ENCODE peak calls at places on chromosomes 12 and 14, in seven cellular contexts. K is spleen, N is testis, T is transverse colon, Q is GM12891, S is HCT116, H is A549. J is an unnamed sample.

GRCh38 chr12:124506145-124506831 is 61.1 kb downstream of the NCOR2 start:
- DNase-seq in S (no peak), H (no peak), K (peak; percentile 90), N (peak; percentile 90), T (peak; percentile 77), Q (no peak), J (peak; percentile 86)

GRCh38 chr12:90253674-90254181 is 545.1 kb upstream of the ATP2B1 start:
- DNase-seq in K (peak; percentile 87), N (no peak), S (peak; percentile 92), T (peak; percentile 75), H (no peak), Q (peak; percentile 31), J (peak; percentile 73)

GRCh38 chr14:67533754-67534085 is 630 bp downstream of the PLEKHH1 start:
- DNase-seq in T (peak; percentile 36), H (no peak), Q (no peak), S (no peak), K (no peak), N (no peak), J (peak; percentile 46)

GRCh38 chr14:52949711-52950409 is 990 bp downstream of the FERMT2 start:
- DNase-seq in Q (no peak), N (peak; percentile 43), S (no peak), T (no peak), K (no peak), H (peak; percentile 51), J (peak; percentile 34)

GRCh38 chr14:100164808-100165207 is 5.4 kb upstream of the DEGS2 start:
- DNase-seq in Q (no peak), N (no peak), T (no peak), H (no peak), S (no peak), K (no peak), J (no peak)

GRCh38 chr14:89415139-89415538 is 1.9 kb downstream of the FOXN3 start:
- DNase-seq in H (no peak), Q (no peak), T (no peak), K (no peak), N (no peak), S (no peak), J (no peak)

GRCh38 chr12:82904219-82904795 is 217.6 kb downstream of the TMTC2 start:
- DNase-seq in S (no peak), H (no peak), K (no peak), T (no peak), N (no peak), Q (no peak), J (no peak)

GRCh38 chr14:72568296-72568992 is 325.5 kb downstream of the DPF3 start:
- DNase-seq in K (no peak), N (no peak), Q (no peak), H (no peak), S (no peak), T (no peak), J (no peak)

GRCh38 chr12:81288651-81289050 is 210.8 kb downstream of the ACSS3 start:
- DNase-seq in S (no peak), T (no peak), H (no peak), N (no peak), Q (no peak), K (no peak), J (no peak)

GRCh38 chr12:117820216-117820907 is 148.4 kb downstream of the KSR2 start:
- DNase-seq in Q (no peak), S (no peak), T (no peak), K (no peak), H (no peak), N (no peak), J (no peak)

GRCh38 chr12:131873293-131873692 is 21.1 kb upstream of the ULK1 start:
- DNase-seq in H (no peak), S (no peak), K (no peak), Q (no peak), N (no peak), T (no peak), J (no peak)

GRCh38 chr12:131869871-131870418 is 24.5 kb upstream of the ULK1 start:
- DNase-seq in S (no peak), N (no peak), T (no peak), K (no peak), H (peak; percentile 89), Q (no peak), J (no peak)

GRCh38 chr12:131871677-131872076 is 22.7 kb upstream of the ULK1 start:
- DNase-seq in Q (no peak), S (no peak), H (no peak), T (no peak), K (no peak), N (no peak), J (no peak)

GRCh38 chr12:131867891-131868675 is 26.3 kb upstream of the ULK1 start:
- DNase-seq in H (no peak), S (no peak), T (no peak), N (no peak), K (no peak), Q (peak; percentile 18), J (no peak)

GRCh38 chr12:131872154-131873046 is 22.0 kb upstream of the ULK1 start:
- DNase-seq in N (no peak), K (peak; percentile 74), Q (peak; percentile 8), T (no peak), H (peak; percentile 68), S (peak; percentile 77), J (no peak)
- TF ChIP-seq POLR2A in N (no peak), K (no peak), Q (no peak), T (no peak), H (no peak), S (no peak), J (no peak)

DNA sequence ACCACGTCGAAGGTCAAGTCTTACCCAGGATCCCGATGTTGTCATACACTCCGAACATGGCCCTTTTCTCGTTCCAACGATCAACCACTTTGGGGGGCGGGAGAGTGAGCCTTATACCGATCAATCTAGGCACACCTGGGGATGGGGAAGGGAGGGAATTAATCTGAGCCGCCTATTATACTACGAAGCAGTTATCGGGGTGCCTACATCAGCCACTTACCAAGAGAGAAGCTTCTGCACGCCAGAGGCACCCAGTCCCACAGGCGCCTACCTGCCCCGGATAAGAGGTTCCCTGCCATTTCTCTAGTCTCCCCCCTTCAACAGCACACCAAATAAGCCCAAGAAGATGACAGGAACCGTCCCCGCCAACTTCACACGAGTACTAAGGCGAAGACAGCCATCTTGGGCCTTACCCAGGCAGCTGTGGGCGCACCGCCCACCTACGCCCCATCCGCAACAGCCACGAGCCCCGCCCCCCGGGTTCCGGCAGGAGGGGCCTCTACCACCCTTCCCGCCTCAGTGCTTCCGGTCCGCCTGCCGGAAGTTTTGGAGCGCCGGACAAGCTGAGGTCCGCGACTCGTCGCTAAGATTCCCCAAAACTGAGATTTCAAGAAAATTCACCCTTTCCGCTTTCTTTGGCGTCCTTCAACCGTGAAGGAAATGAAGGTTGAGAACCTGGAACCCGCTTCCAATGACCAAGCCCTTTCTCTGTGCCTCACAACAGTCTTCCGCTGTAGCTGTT is at the start of gene MRPL51:
- DNase-seq in N (peak; percentile 99), T (peak; percentile 98), S (peak; percentile 87), K (peak; percentile 100), H (peak; percentile 96), Q (peak; percentile 82), J (peak; percentile 96)
- TF ChIP-seq POLR2A in N (no peak), T (peak; percentile 93), S (peak; percentile 92), K (peak; percentile 13), H (peak; percentile 92), Q (peak; percentile 96), J (peak; percentile 31)

GRCh38 chr12:112023759-112024396 is 10.7 kb downstream of the ERP29 start:
- DNase-seq in S (no peak), K (no peak), T (no peak), H (no peak), Q (no peak), N (no peak), J (no peak)
- TF ChIP-seq POLR2A in S (no peak), K (no peak), T (no peak), H (no peak), Q (no peak), N (no peak), J (no peak)

GRCh38 chr14:36675581-36675980 is 13.9 kb downstream of the PAX9 start:
- DNase-seq in Q (no peak), T (no peak), N (no peak), H (no peak), S (no peak), K (no peak), J (no peak)
- TF ChIP-seq POLR2A in Q (no peak), T (no peak), N (no peak), H (no peak), S (no peak), K (no peak), J (no peak)

GRCh38 chr14:104794099-104794498 is 1.4 kb downstream of the AKT1 start:
- DNase-seq in H (peak; percentile 73), S (no peak), N (peak; percentile 62), Q (peak; percentile 76), T (peak; percentile 68), K (peak; percentile 88), J (peak; percentile 54)

GRCh38 chr14:104791425-104791824 is 4.1 kb downstream of the AKT1 start:
- DNase-seq in T (no peak), H (no peak), Q (no peak), K (no peak), S (no peak), N (no peak), J (no peak)

GRCh38 chr14:104792945-104793702 is 2.4 kb downstream of the AKT1 start:
- DNase-seq in Q (no peak), T (no peak), N (no peak), S (no peak), H (no peak), K (no peak), J (no peak)

GRCh38 chr14:104793703-104793959 is 1.9 kb downstream of the AKT1 start:
- DNase-seq in K (no peak), Q (no peak), S (no peak), N (no peak), T (no peak), H (no peak), J (no peak)

GRCh38 chr14:104792101-104792884 is 3.3 kb downstream of the AKT1 start:
- DNase-seq in Q (no peak), N (peak; percentile 61), K (peak; percentile 89), H (no peak), T (no peak), S (no peak), J (peak; percentile 83)
- TF ChIP-seq POLR2A in Q (no peak), N (no peak), K (no peak), H (no peak), T (no peak), S (no peak), J (peak; percentile 31)

GRCh38 chr14:21475767-21476525 is 813 bp downstream of the RAB2B start:
- DNase-seq in N (no peak), S (peak; percentile 18), H (no peak), Q (no peak), T (no peak), K (no peak), J (no peak)

GRCh38 chr14:21476526-21476924 is 234 bp downstream of the RAB2B start:
- DNase-seq in S (no peak), H (peak; percentile 72), T (peak; percentile 94), N (no peak), K (peak; percentile 95), Q (peak; percentile 37), J (peak; percentile 93)

DNA sequence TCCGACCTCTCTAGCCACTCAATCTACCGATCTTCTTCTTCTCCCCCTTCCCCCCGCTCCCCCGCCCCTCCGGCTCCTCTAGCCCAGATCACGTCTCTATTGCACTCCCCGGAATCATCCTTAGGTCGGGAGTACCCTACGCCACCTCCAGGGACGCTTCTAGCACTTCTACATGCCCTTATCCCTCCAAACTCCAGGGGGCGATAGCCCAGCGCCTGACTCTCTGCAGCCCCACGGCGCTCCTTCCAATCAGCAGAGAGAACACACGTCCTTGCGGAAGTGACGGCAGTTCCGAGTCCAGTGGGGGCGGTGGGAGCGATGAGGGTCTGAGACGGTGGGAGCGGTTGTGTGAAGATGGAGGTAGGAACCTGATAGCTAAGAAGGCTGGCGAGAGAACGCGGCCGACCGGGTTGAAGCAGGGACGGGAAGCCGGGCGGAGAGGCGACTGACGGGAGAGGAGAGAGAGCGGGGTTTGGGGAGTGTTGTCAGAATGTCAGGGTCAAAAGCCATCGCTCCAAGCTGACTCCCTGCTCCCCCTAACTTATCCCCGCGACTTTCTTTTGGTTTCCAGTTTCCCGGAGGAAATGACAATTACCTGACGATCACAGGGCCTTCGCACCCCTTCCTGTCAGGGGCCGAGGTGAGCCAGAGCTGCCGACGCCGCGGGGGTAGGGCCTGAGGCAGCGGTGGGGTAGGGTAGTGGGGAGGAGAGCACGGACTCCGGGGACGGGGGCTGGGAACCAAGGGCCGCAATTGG is at the start of the genes RAB2B and TOX4:
- DNase-seq in H (peak; percentile 91), S (peak; percentile 97), T (peak; percentile 97), Q (peak; percentile 81), N (peak; percentile 99), K (peak; percentile 98), J (peak; percentile 98)
- TF ChIP-seq POLR2A in H (peak; percentile 65), S (no peak), T (peak; percentile 93), Q (peak; percentile 85), N (no peak), K (peak; percentile 69), J (peak; percentile 92)